ENCODE peak calls at places on chromosomes 5 and 9, in four cellular contexts. One of them, this sample, is unnamed.

GRCh38 chr5:138636401-138636944 is 61.3 kb upstream of the HSPA9 start:
- DNase-seq in HCT116: no peak
- DNase-seq in fibroblast of pulmonary artery: no peak
- DNase-seq in uterus: no peak
- DNase-seq in this sample: peak; percentile 26

GRCh38 chr9:116721944-116722343 is 34.8 kb downstream of the TRIM32 start:
- DNase-seq in HCT116: no peak
- DNase-seq in fibroblast of pulmonary artery: no peak
- DNase-seq in uterus: no peak
- DNase-seq in this sample: no peak

GRCh38 chr5:124650960-124651662 is 95.3 kb downstream of the ZNF608 start:
- DNase-seq in HCT116: no peak
- DNase-seq in fibroblast of pulmonary artery: peak; percentile 84
- DNase-seq in uterus: no peak
- DNase-seq in this sample: no peak

GRCh38 chr5:135827965-135828792 is 6.3 kb upstream of the SLC25A48 start:
- DNase-seq in HCT116: no peak
- DNase-seq in fibroblast of pulmonary artery: no peak
- DNase-seq in uterus: no peak
- DNase-seq in this sample: peak; percentile 40

GRCh38 chr9:124662561-124662960 is 108.5 kb downstream of the NR6A1 start:
- DNase-seq in HCT116: no peak
- DNase-seq in fibroblast of pulmonary artery: no peak
- DNase-seq in uterus: no peak
- DNase-seq in this sample: no peak

GRCh38 chr9:99096409-99096808 is 8.5 kb upstream of the TGFBR1 start:
- DNase-seq in HCT116: no peak
- DNase-seq in fibroblast of pulmonary artery: no peak
- DNase-seq in uterus: no peak
- DNase-seq in this sample: no peak

GRCh38 chr9:15295761-15296405 is 11.1 kb downstream of the TTC39B start:
- DNase-seq in HCT116: no peak
- DNase-seq in fibroblast of pulmonary artery: peak; percentile 72
- DNase-seq in uterus: no peak
- DNase-seq in this sample: no peak

GRCh38 chr5:102289251-102289899 is 6.7 kb downstream of the SLCO4C1 start:
- DNase-seq in HCT116: no peak
- DNase-seq in fibroblast of pulmonary artery: no peak
- DNase-seq in uterus: no peak
- DNase-seq in this sample: no peak

GRCh38 chr9:71655141-71655540 is 113.2 kb downstream of the CEMIP2 start:
- DNase-seq in HCT116: no peak
- DNase-seq in fibroblast of pulmonary artery: no peak
- DNase-seq in uterus: no peak
- DNase-seq in this sample: no peak

GRCh38 chr5:176446884-176447537 is 1.2 kb upstream of the FAF2 start:
- DNase-seq in HCT116: no peak
- DNase-seq in fibroblast of pulmonary artery: no peak
- DNase-seq in uterus: peak; percentile 20
- DNase-seq in this sample: peak; percentile 69

GRCh38 chr9:112382501-112383364 is 2.8 kb downstream of the HSDL2 start:
- DNase-seq in HCT116: no peak
- DNase-seq in fibroblast of pulmonary artery: no peak
- DNase-seq in uterus: no peak
- DNase-seq in this sample: no peak

GRCh38 chr9:92291577-92291976 is 1.9 kb downstream of the IARS1 start:
- DNase-seq in HCT116: no peak
- DNase-seq in fibroblast of pulmonary artery: no peak
- DNase-seq in uterus: no peak
- DNase-seq in this sample: no peak
- H3K4me3 ChIP-seq in HCT116: peak overlapping the region; percentile 73
- H3K4me3 ChIP-seq in fibroblast of pulmonary artery: peak overlapping the region; percentile 81
- H3K4me3 ChIP-seq in uterus: no peak overlapping the region
- H3K4me3 ChIP-seq in this sample: no peak overlapping the region

DNA sequence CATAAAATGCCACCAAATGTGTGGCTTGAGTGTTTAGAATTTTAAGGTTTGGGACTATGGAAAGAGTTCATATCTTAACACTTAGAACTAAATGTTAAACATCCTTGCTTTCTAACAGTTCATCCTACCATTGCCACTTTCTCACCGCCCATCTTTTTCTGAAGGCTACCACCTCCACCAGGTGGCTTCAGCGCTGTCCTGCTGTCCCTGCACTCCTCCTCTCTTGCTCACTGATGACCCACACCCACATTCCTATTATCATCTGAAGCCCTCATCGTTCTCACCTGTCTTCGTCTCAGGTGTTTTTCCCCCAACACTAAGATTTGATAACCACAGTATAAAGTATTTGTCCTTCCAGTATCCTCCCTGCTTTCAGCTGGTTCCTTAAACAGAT is 7.4 kb downstream of the MEGF10 start:
- DNase-seq in HCT116: no peak
- DNase-seq in fibroblast of pulmonary artery: no peak
- DNase-seq in uterus: no peak
- DNase-seq in this sample: no peak
- TF ChIP-seq CTCF in HCT116: no peak
- TF ChIP-seq CTCF in fibroblast of pulmonary artery: no peak
- TF ChIP-seq CTCF in uterus: no peak
- TF ChIP-seq CTCF in this sample: no peak

GRCh38 chr5:91312698-91313097 is 70.4 kb downstream of the ARRDC3 start:
- DNase-seq in HCT116: no peak
- DNase-seq in fibroblast of pulmonary artery: peak; percentile 36
- DNase-seq in uterus: no peak
- DNase-seq in this sample: no peak

GRCh38 chr5:91311697-91312501 is 71.2 kb downstream of the ARRDC3 start:
- DNase-seq in HCT116: peak; percentile 91
- DNase-seq in fibroblast of pulmonary artery: peak; percentile 99
- DNase-seq in uterus: peak; percentile 61
- DNase-seq in this sample: peak; percentile 88

GRCh38 chr5:91307023-91307422 is 76.1 kb downstream of the ARRDC3 start:
- DNase-seq in HCT116: no peak
- DNase-seq in fibroblast of pulmonary artery: peak; percentile 96
- DNase-seq in uterus: peak; percentile 76
- DNase-seq in this sample: peak; percentile 90

GRCh38 chr5:91306497-91306896 is 76.6 kb downstream of the ARRDC3 start:
- DNase-seq in HCT116: no peak
- DNase-seq in fibroblast of pulmonary artery: no peak
- DNase-seq in uterus: no peak
- DNase-seq in this sample: no peak

DNA sequence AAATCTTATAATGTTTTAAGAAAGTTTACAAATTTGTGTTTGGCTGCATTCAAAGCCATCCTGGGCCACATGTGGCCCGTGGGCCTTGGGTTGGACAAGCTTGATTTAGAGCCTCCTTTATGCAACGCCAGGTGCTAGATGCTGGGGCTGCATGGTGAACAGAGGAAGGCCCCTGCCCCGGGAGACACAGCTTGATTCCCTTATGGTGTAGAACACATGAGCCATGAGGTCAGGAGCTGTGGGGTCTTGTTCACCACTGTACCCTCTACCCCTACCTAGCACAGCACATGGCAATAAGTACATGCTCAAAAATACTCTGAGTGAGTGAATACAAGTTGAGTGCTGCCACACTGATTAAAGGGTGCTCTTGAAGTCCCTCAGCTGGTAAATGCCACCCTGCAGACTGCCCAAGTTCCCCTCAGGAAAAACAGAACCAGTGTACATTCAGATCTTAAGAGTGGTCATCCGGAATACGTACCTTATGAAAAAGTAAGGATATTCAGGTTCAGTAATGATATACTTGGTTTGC is 71.9 kb downstream of the ARRDC3 start:
- DNase-seq in HCT116: no peak
- DNase-seq in fibroblast of pulmonary artery: no peak
- DNase-seq in uterus: no peak
- DNase-seq in this sample: no peak
- H3K4me3 ChIP-seq in HCT116: peak overlapping the region; percentile 32
- H3K4me3 ChIP-seq in fibroblast of pulmonary artery: no peak overlapping the region
- H3K4me3 ChIP-seq in uterus: no peak overlapping the region
- H3K4me3 ChIP-seq in this sample: no peak overlapping the region

GRCh38 chr5:82092-82491 is 9.9 kb upstream of the PLEKHG4B start:
- DNase-seq in HCT116: no peak
- DNase-seq in fibroblast of pulmonary artery: peak; percentile 8
- DNase-seq in uterus: no peak
- DNase-seq in this sample: no peak
- TF ChIP-seq CTCF in HCT116: no peak
- TF ChIP-seq CTCF in fibroblast of pulmonary artery: no peak
- TF ChIP-seq CTCF in uterus: no peak
- TF ChIP-seq CTCF in this sample: no peak